ENCODE peak calls at places on chromosomes 3 and 15, in five cellular contexts. B is AG04450, A is right cardiac atrium, V is foreskin keratinocyte, O is Peyer's patch. L is an unnamed sample.

GRCh38 chr15:64224508-64224907 is 61.7 kb upstream of the PPIB start:
- DNase-seq in O (no peak), A (no peak), B (peak), V (no peak), L (peak)

GRCh38 chr3:38165722-38166387 is 518 bp downstream of the OXSR1 start:
- DNase-seq in O (no peak), A (no peak), B (no peak), V (no peak), L (no peak)

GRCh38 chr3:170806676-170807075 is 63.3 kb downstream of the RPL22L1 start:
- DNase-seq in V (peak), B (no peak), A (no peak), O (no peak), L (no peak)

GRCh38 chr3:23829242-23829934 is 23.6 kb downstream of the UBE2E1 start:
- DNase-seq in V (no peak), O (no peak), A (no peak), B (no peak), L (no peak)

GRCh38 chr3:24410861-24411260 is 83.8 kb downstream of the THRB start:
- DNase-seq in B (no peak), A (no peak), O (no peak), V (no peak), L (no peak)

GRCh38 chr3:50542177-50543034 is 25.1 kb downstream of the C3orf18 start:
- DNase-seq in B (peak), O (peak), A (peak), V (peak), L (peak)

GRCh38 chr3:43212914-43213611 is 73.3 kb upstream of the SNRK start:
- DNase-seq in V (peak), O (no peak), A (no peak), B (no peak), L (no peak)

GRCh38 chr3:46845860-46846623 is 17.2 kb downstream of the MYL3 start:
- DNase-seq in V (no peak), O (peak), B (peak), A (peak), L (peak)

GRCh38 chr15:76200641-76201105 is 110.6 kb downstream of the ETFA start:
- DNase-seq in V (no peak), O (no peak), A (no peak), B (no peak), L (no peak)

GRCh38 chr3:32334675-32335074 is 57.0 kb upstream of the CMTM7 start:
- DNase-seq in V (no peak), O (no peak), B (no peak), A (no peak), L (no peak)

L was measured in fibroblast of the conjunctiva.